ENCODE peak calls at places on chromosomes 2 and 18, in five cellular contexts. L, T, A, M and P are unnamed samples.

GRCh38 chr2:19176172-19176852 is 182.1 kb downstream of the OSR1 start:
- DNase-seq in A (no peak), T (no peak), M (no peak), L (no peak), P (peak; percentile 58)

GRCh38 chr2:71611781-71612545 is 158.6 kb downstream of the DYSF start:
- DNase-seq in A (peak; percentile 16), L (no peak), T (no peak), M (no peak), P (no peak)

GRCh38 chr2:222864296-222864695 is 3.5 kb downstream of the ACSL3 start:
- DNase-seq in L (peak; percentile 92), A (peak; percentile 74), T (peak; percentile 84), M (peak; percentile 17), P (peak; percentile 74)

GRCh38 chr2:42117923-42118758 is 51.0 kb upstream of the EML4 start:
- DNase-seq in A (peak; percentile 43), T (peak; percentile 78), L (peak; percentile 92), M (no peak), P (no peak)

GRCh38 chr18:57581301-57581934 is 5.1 kb downstream of the FECH start:
- DNase-seq in L (peak; percentile 46), M (no peak), A (no peak), T (no peak), P (peak; percentile 8)

GRCh38 chr2:28163627-28164279 is 228.9 kb upstream of the FOSL2 start:
- DNase-seq in M (no peak), T (no peak), L (no peak), A (no peak), P (no peak)

GRCh38 chr2:54691439-54692135 is 31.9 kb upstream of the EML6 start:
- DNase-seq in T (no peak), L (no peak), M (no peak), A (no peak), P (no peak)

GRCh38 chr2:232324778-232325177 is 53.8 kb upstream of the ALPP start:
- DNase-seq in L (no peak), M (no peak), T (no peak), A (peak; percentile 14), P (no peak)

GRCh38 chr2:145569108-145569507 is 1049.2 kb upstream of the ZEB2 start:
- DNase-seq in M (no peak), L (no peak), A (no peak), T (peak; percentile 39), P (no peak)

GRCh38 chr2:151904807-151905206 is 76.6 kb upstream of the ARL5A start:
- DNase-seq in M (no peak), L (no peak), T (no peak), A (no peak), P (no peak)

GRCh38 chr2:229350117-229350805 is 79.2 kb upstream of the PID1 start:
- DNase-seq in L (no peak), T (no peak), M (no peak), A (no peak), P (no peak)

GRCh38 chr2:182426082-182426914 is 538 bp downstream of the PDE1A start:
- DNase-seq in T (peak; percentile 57), A (no peak), M (no peak), L (no peak), P (no peak)

GRCh38 chr2:239666053-239666854 is 265.4 kb upstream of the HDAC4 start:
- DNase-seq in A (no peak), M (no peak), T (no peak), L (no peak), P (no peak)

GRCh38 chr2:381181-381580 is 93.3 kb upstream of the ALKAL2 start:
- DNase-seq in M (no peak), A (no peak), L (no peak), T (no peak), P (no peak)

GRCh38 chr2:99643824-99644787 is 154.3 kb upstream of the REV1 start:
- DNase-seq in M (no peak), L (no peak), A (no peak), T (peak; percentile 65), P (no peak)

GRCh38 chr2:99637157-99637697 is 147.4 kb upstream of the REV1 start:
- DNase-seq in L (no peak), M (no peak), T (no peak), A (no peak), P (no peak)

GRCh38 chr2:99638791-99639190 is 149.0 kb upstream of the REV1 start:
- DNase-seq in T (no peak), M (no peak), L (no peak), A (no peak), P (no peak)

GRCh38 chr2:99641999-99642398 is 152.2 kb upstream of the REV1 start:
- DNase-seq in T (no peak), A (no peak), L (no peak), M (no peak), P (no peak)

GRCh38 chr2:99640568-99641215 is 150.9 kb upstream of the REV1 start:
- DNase-seq in M (no peak), L (no peak), T (peak; percentile 29), A (no peak), P (no peak)
- H2AK5ac ChIP-seq in M (no peak overlapping the region), L (no peak overlapping the region), T (no peak overlapping the region), A (no peak overlapping the region), P (no peak overlapping the region)

DNA sequence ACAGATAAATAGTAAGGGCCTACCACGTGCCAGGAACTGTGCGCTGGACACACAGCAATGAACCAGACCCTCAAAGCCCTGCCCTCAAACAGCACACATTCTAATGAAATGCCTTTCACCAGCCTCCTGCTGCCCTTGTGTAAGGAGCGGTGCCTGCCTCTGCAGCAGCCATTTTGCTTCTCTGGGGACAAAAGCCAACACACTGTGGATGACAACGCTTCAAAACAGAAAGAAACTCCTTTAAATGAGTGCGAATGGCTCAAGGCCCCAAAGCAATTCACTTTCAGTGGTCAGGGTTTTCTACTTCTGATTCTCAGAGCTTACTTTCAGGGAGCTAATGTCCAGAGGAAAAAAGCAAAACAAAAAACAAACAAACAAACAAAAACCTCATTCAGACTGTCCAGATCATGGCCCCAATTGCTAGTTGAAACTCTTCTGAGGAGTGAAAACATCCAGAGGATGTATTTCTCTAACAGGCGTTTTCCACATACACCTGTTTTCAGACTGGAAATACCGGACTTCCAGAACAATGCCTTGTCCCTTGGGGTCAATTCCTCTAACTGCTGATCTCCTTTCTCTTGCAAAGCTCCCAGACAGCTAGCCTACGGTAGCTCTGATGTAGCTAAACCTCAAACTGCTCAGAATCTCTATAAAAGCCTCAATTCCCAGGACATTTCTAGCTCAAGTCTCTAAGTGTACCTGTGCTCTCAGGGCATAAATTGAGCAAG is 323.3 kb upstream of the ZNF521 start:
- DNase-seq in T (no peak), M (no peak), A (peak; percentile 62), L (peak; percentile 46), P (peak; percentile 15)
- H4K8ac ChIP-seq in T (no peak overlapping the region), M (no peak overlapping the region), A (peak overlapping the region; percentile 11), L (no peak overlapping the region), P (peak overlapping the region; percentile 88)

GRCh38 chr2:219597552-219598307 is at the start of gene STK11IP:
- DNase-seq in M (peak; percentile 94), A (peak; percentile 98), T (peak; percentile 96), L (peak; percentile 99), P (peak; percentile 98)
- H2AK5ac ChIP-seq in M (peak within 1 kb of the TSS; percentile 32), A (no peak within 1 kb of the TSS), T (peak within 1 kb of the TSS; percentile 81), L (peak within 1 kb of the TSS; percentile 67), P (peak within 1 kb of the TSS; percentile 79)

GRCh38 chr18:60978338-60978737 is 354.9 kb upstream of the CDH20 start:
- DNase-seq in A (no peak), T (peak; percentile 38), L (peak; percentile 9), M (no peak), P (peak; percentile 40)
- H4K8ac ChIP-seq in A (no peak overlapping the region), T (no peak overlapping the region), L (no peak overlapping the region), M (no peak overlapping the region), P (no peak overlapping the region)

GRCh38 chr2:30860715-30861114 is 53.5 kb upstream of the CAPN13 start:
- DNase-seq in T (no peak), M (no peak), A (no peak), L (no peak), P (no peak)
- H2AK5ac ChIP-seq in T (no peak overlapping the region), M (no peak overlapping the region), A (no peak overlapping the region), L (no peak overlapping the region), P (no peak overlapping the region)

DNA sequence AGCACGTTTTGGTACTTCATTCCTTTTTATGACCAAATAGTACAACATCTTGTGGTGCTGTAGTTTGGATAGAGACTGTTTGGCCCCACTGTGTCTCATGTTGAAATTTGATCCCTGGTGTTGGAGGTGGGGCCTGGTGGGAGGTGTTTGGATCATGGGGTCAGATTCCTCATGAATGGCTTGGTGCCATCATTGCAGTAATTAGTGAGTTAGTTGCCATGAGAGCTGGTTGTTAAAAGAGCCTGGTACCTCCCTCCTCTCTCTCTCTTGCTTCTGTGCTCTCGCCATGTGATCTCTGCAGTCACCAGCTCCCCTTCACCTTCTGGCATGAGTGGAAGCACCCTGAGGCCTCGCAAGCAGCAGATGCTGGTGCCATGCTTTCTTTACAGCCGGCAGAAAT is 50.9 kb downstream of the NCAPH start:
- DNase-seq in L (no peak), M (no peak), T (no peak), A (no peak), P (no peak)
- H4K8ac ChIP-seq in L (no peak overlapping the region), M (no peak overlapping the region), T (no peak overlapping the region), A (no peak overlapping the region), P (no peak overlapping the region)

DNA sequence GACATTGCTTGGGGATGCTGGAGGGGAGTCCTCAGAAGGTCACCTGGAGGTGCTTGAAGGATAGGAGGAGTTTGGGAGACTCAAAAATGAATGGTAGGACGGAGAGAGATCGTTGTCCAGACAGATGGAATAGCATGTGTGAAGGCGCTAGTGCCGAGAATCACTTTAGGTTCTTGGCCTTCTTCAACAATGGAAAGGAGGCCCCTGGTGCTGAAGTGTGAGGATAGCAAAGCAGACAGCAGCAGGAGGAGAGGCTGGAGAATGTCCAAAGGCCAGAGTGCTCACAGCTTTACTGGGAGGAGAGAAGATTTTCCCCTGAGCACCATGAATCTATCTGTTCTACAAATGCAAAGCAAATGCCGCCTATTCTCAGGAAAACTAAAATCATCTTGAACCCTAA is 456.3 kb downstream of the LPIN1 start:
- DNase-seq in A (no peak), T (peak; percentile 42), L (peak; percentile 17), M (no peak), P (no peak)
- H2AK5ac ChIP-seq in A (no peak overlapping the region), T (peak overlapping the region; percentile 24), L (no peak overlapping the region), M (no peak overlapping the region), P (no peak overlapping the region)

DNA sequence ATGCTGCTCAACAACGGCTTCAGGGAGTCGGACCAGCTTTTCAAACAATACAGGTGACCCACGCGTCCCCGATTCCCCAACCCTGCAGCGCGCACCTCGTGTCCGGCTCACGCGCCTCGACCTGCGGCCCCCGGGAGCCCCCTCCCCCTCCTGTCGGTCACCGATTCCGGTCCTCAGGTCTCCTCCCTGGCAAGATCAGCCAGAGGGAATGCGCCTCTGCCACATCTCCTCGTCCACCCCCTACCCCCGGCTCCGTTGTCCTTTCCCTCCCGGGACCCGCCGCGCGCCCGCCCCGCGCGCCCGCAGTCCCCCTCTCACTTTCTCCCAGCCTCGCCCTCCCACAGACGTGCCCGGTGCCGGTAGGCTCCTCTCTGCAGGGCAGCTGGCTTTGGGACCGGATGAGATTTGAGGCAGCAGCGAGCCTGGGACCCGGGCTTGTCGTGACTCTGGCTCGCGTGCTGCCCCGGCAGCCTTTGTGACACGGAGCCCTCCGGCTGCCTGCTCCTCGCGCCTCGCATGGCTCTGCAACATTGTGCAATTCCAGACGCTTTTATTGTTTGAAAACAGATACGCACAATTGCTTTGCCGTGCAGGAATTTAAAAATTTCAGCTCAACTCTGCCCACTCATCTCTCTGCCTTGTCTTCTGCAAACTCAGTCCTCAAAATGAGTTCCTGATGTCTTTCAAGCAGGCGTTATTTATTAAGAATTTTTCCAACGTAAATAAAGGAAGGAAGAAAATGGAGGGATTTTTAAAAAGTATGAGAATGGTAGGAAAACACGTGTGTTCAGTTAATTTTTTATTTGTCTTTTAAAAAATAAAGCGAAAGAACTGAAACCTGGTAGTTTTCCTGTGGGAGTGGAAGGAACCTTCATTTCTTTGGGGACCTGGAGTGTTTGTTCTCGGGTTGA is 687 bp downstream of the TTC39C start:
- DNase-seq in L (peak; percentile 55), A (peak; percentile 51), M (peak; percentile 46), T (peak; percentile 76), P (peak; percentile 81)
- H4K8ac ChIP-seq in L (no peak overlapping the region), A (no peak overlapping the region), M (no peak overlapping the region), T (peak overlapping the region; percentile 60), P (peak overlapping the region; percentile 57)